ENCODE peak calls at places on chromosomes 6 and 20, in ten cellular contexts. Q is H9, R is AG10803, M is KG1, S is C1 segment of cervical spinal cord, P is hepatocyte, I is nephron progenitor cell, L is HS-27A, N is body of pancreas, O is LoVo. D is an unnamed sample.

GRCh38 chr6:11043552-11043960 is 549 bp downstream of the ELOVL2 start:
- DNase-seq in L (no peak), R (no peak), O (no peak), N (no peak), P (peak), M (no peak), Q (peak), S (no peak), I (peak), D (no peak)

GRCh38 chr6:69216127-69216526 is 580.7 kb downstream of the LMBRD1 start:
- DNase-seq in P (no peak), N (no peak), O (no peak), L (no peak), I (no peak), M (no peak), Q (no peak), R (no peak), S (no peak), D (no peak)

GRCh38 chr6:157358287-157358686 is 22.7 kb upstream of the ZDHHC14 start:
- DNase-seq in S (no peak), L (no peak), O (no peak), I (no peak), R (no peak), Q (no peak), M (no peak), N (no peak), P (no peak), D (no peak)

GRCh38 chr6:21829126-21829525 is 235.6 kb downstream of the SOX4 start:
- DNase-seq in L (no peak), P (no peak), I (no peak), O (no peak), R (no peak), Q (no peak), M (no peak), S (no peak), N (no peak), D (no peak)

GRCh38 chr6:41371992-41372525 is 36.7 kb downstream of the NCR2 start:
- DNase-seq in O (no peak), P (peak), Q (peak), R (peak), I (peak), N (no peak), L (no peak), S (no peak), M (no peak), D (peak)

GRCh38 chr6:15239606-15240364 is 6.1 kb upstream of the JARID2 start:
- DNase-seq in P (no peak), L (no peak), N (no peak), S (no peak), M (no peak), R (no peak), I (no peak), O (no peak), Q (no peak), D (no peak)

GRCh38 chr20:32201977-32202363 is 5.6 kb downstream of the PLAGL2 start:
- DNase-seq in P (no peak), R (peak), N (no peak), O (no peak), L (no peak), I (no peak), Q (no peak), M (no peak), S (no peak), D (no peak)

GRCh38 chr6:25993038-25993684 is 30.6 kb downstream of the TRIM38 start:
- DNase-seq in M (no peak), N (peak), Q (no peak), S (no peak), I (no peak), O (no peak), R (no peak), L (no peak), P (no peak), D (no peak)

GRCh38 chr6:157305676-157306653 is 17.4 kb downstream of the TMEM242 start:
- DNase-seq in I (no peak), M (no peak), L (no peak), R (no peak), P (no peak), N (no peak), O (no peak), Q (no peak), S (no peak), D (no peak)

GRCh38 chr6:49849121-49849907 is 17.0 kb downstream of the CRISP1 start:
- DNase-seq in N (no peak), O (peak), R (peak), M (peak), L (no peak), P (peak), S (no peak), I (peak), Q (no peak), D (peak)